ENCODE peak calls at places on chromosomes 2 and 18, in five cellular contexts. C is lower lobe of right lung, X is foreskin fibroblast, M is uterus, E is heart left ventricle. I is an unnamed sample.

GRCh38 chr2:109521233-109521632 is 92.5 kb downstream of the SEPTIN10 start:
- DNase-seq in C (no peak), X (no peak), M (no peak), E (no peak), I (no peak)

GRCh38 chr18:75210274-75211001 is at the start of gene TSHZ1:
- DNase-seq in C (no peak), X (peak), M (peak), E (peak), I (peak)

GRCh38 chr18:3603460-3604259 is 153.7 kb downstream of the TGIF1 start:
- DNase-seq in C (no peak), X (peak), M (no peak), E (no peak), I (peak)

GRCh38 chr18:9860682-9861081 is 25.1 kb upstream of the TXNDC2 start:
- DNase-seq in C (no peak), X (no peak), M (no peak), E (no peak), I (no peak)

GRCh38 chr2:30358822-30359221 is 88.2 kb upstream of the LCLAT1 start:
- DNase-seq in C (no peak), X (no peak), M (no peak), E (no peak), I (no peak)

GRCh38 chr2:25483584-25484266 is 142.0 kb upstream of the DNMT3A start:
- DNase-seq in C (no peak), X (peak), M (no peak), E (no peak), I (no peak)

GRCh38 chr2:239516954-239517305 is 116.1 kb upstream of the HDAC4 start:
- DNase-seq in C (peak), X (no peak), M (no peak), E (no peak), I (no peak)

GRCh38 chr2:214543386-214543955 is 132.6 kb downstream of the VWC2L start:
- DNase-seq in C (no peak), X (no peak), M (no peak), E (no peak), I (no peak)

GRCh38 chr18:58336605-58337004 is 292.3 kb downstream of the ALPK2 start:
- DNase-seq in C (no peak), X (no peak), M (no peak), E (no peak), I (no peak)

GRCh38 chr18:46298511-46298910 is 194.3 kb downstream of the HAUS1 start:
- DNase-seq in C (no peak), X (no peak), M (no peak), E (no peak), I (no peak)

GRCh38 chr2:186195726-186196125 is 290.3 kb upstream of the ZC3H15 start:
- DNase-seq in C (no peak), X (no peak), M (no peak), E (no peak), I (no peak)

GRCh38 chr2:190815223-190815622 is 65.4 kb upstream of the GLS start:
- DNase-seq in C (no peak), X (no peak), M (no peak), E (no peak), I (no peak)

GRCh38 chr18:58456625-58457024 is 172.3 kb downstream of the ALPK2 start:
- DNase-seq in C (no peak), X (no peak), M (no peak), E (no peak), I (no peak)

GRCh38 chr2:134667541-134667940 is 51.3 kb downstream of the TMEM163 start:
- DNase-seq in C (no peak), X (no peak), M (no peak), E (no peak), I (no peak)

GRCh38 chr18:79624356-79624961 is 55.1 kb upstream of the CTDP1 start:
- DNase-seq in C (no peak), X (no peak), M (no peak), E (peak), I (peak)

GRCh38 chr2:64668542-64668941 is 14.8 kb upstream of the SERTAD2 start:
- DNase-seq in C (no peak), X (no peak), M (no peak), E (no peak), I (no peak)

GRCh38 chr18:8705941-8706544 is 687 bp downstream of the MTCL1 start:
- DNase-seq in C (no peak), X (no peak), M (peak), E (no peak), I (peak)

GRCh38 chr2:172539767-172540166 is 16.1 kb upstream of the PDK1 start:
- DNase-seq in C (no peak), X (no peak), M (no peak), E (no peak), I (no peak)

GRCh38 chr2:219997341-219997851 is 370.0 kb downstream of the SLC4A3 start:
- DNase-seq in C (no peak), X (no peak), M (peak), E (no peak), I (no peak)

GRCh38 chr2:216863029-216863428 is 3.2 kb upstream of the TNP1 start:
- DNase-seq in C (no peak), X (no peak), M (no peak), E (no peak), I (no peak)

GRCh38 chr2:223026357-223027110 is 25.5 kb upstream of the KCNE4 start:
- DNase-seq in C (no peak), X (no peak), M (no peak), E (no peak), I (no peak)

GRCh38 chr2:44083054-44083453 is 85.6 kb upstream of the PPM1B start:
- DNase-seq in C (no peak), X (no peak), M (no peak), E (no peak), I (no peak)

GRCh38 chr18:49562481-49563129 is 748 bp downstream of the LIPG start:
- DNase-seq in C (no peak), X (no peak), M (no peak), E (no peak), I (no peak)

GRCh38 chr2:54704688-54705605 is 18.5 kb upstream of the EML6 start:
- DNase-seq in C (no peak), X (no peak), M (no peak), E (no peak), I (no peak)

GRCh38 chr2:119219873-119220272 is 3.8 kb upstream of the STEAP3 start:
- DNase-seq in C (no peak), X (no peak), M (no peak), E (no peak), I (no peak)

GRCh38 chr2:65265090-65266045 is 37.7 kb downstream of the ACTR2 start:
- DNase-seq in C (no peak), X (peak), M (no peak), E (no peak), I (no peak)

GRCh38 chr2:49360051-49360767 is 205.9 kb upstream of the FSHR start:
- DNase-seq in C (no peak), X (no peak), M (no peak), E (no peak), I (no peak)

GRCh38 chr2:1782514-1782913 is 38.2 kb upstream of the PXDN start:
- DNase-seq in C (no peak), X (no peak), M (no peak), E (no peak), I (no peak)

GRCh38 chr18:57154389-57154788 is 7.5 kb downstream of the BOD1L2 start:
- DNase-seq in C (no peak), X (no peak), M (no peak), E (no peak), I (no peak)

GRCh38 chr2:138531913-138532312 is 30.3 kb downstream of the SPOPL start:
- DNase-seq in C (no peak), X (no peak), M (no peak), E (no peak), I (no peak)

GRCh38 chr2:184971669-184972068 is 373.3 kb downstream of the ZNF804A start:
- DNase-seq in C (no peak), X (no peak), M (no peak), E (no peak), I (no peak)

GRCh38 chr18:62452280-62452824 is 70.5 kb upstream of the ZCCHC2 start:
- DNase-seq in C (no peak), X (peak), M (no peak), E (no peak), I (no peak)

GRCh38 chr2:71282493-71282892 is 49.1 kb upstream of the ZNF638 start:
- DNase-seq in C (no peak), X (no peak), M (no peak), E (no peak), I (no peak)

DNA sequence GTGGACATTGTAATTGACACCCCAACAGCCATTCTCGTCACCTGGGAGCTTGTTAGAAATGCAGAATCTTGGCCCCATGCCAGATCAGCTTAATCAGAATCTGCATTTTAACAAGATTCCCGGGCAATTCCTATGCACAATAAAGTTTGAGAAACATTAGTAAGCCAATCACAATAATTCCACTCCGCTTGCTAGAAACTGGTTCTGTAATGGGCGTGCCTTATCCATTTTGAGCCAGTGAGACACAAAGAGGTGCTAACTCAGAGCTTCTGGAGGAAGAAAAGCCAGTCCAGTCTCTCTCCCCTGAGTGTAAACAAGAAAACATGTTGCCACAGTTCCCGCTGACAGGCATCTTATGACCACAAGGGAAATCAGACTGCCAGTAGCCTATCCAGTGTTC is 3.0 kb upstream of the PUM2 start:
- DNase-seq in C (no peak), X (no peak), M (no peak), E (no peak), I (no peak)
- TF ChIP-seq CTCF in C (no peak), X (no peak), M (no peak), E (no peak), I (no peak)

GRCh38 chr2:144518744-144519596 is 949 bp downstream of the ZEB2 start:
- DNase-seq in C (no peak), X (no peak), M (no peak), E (no peak), I (no peak)

GRCh38 chr2:144519597-144519933 is 354 bp downstream of the ZEB2 start:
- DNase-seq in C (no peak), X (no peak), M (no peak), E (no peak), I (no peak)

GRCh38 chr2:144521702-144522101 is 1.8 kb upstream of the ZEB2 start:
- DNase-seq in C (no peak), X (no peak), M (no peak), E (no peak), I (no peak)

GRCh38 chr2:144519934-144520717 is at the start of gene ZEB2:
- DNase-seq in C (peak), X (peak), M (peak), E (peak), I (peak)

GRCh38 chr2:144520718-144521487 is 984 bp upstream of the ZEB2 start:
- DNase-seq in C (no peak), X (peak), M (no peak), E (no peak), I (no peak)
- H3K4me3 ChIP-seq in C (peak), X (peak), M (no peak), E (peak), I (peak)

GRCh38 chr2:189751080-189751658 is 11.4 kb downstream of the OSGEPL1 start:
- DNase-seq in C (no peak), X (peak), M (no peak), E (no peak), I (no peak)
- TF ChIP-seq CTCF in C (peak), X (peak), M (peak), E (peak), I (peak)

DNA sequence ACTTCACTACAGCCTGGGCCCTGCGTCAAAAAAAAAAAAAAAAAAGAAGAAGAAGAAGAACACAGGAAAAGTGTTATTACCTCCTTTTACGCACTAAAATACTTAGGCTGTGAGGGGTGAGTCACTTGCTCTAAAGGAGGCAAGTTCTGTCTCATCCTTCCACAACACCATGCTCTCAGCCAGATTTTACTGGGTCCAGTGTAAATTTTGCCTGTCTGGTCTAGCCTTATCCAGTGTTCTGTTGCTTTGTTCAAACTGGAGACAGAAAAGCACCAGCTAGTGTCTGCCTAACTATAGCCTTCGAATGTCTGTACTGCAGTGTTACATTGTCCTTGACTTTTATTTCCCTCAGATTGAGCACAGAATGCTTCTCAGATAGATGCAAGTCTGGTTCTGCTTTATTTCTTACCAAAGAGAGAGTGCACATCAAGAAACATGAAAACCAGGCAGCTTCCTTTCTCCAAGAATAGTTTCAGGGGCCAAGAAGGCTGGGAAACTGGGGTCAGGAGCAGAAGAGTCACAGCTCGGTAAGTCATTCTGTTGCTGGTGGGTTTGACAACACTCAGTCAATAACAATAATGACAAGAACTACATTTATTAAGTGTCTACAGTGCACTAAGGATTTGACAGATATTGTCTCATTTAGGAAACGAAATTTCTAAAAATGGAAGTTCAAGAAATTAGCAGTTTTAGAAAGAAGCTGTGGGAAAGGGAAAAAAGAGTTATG is 3.1 kb upstream of the MSGN1 start:
- DNase-seq in C (no peak), X (peak), M (no peak), E (no peak), I (no peak)
- H3K4me3 ChIP-seq in C (no peak), X (no peak), M (no peak), E (no peak), I (no peak)

GRCh38 chr2:192029089-192029488 is 165.6 kb downstream of the TMEFF2 start:
- DNase-seq in C (no peak), X (no peak), M (no peak), E (no peak), I (no peak)
- TF ChIP-seq CTCF in C (no peak), X (peak), M (no peak), E (peak), I (no peak)

DNA sequence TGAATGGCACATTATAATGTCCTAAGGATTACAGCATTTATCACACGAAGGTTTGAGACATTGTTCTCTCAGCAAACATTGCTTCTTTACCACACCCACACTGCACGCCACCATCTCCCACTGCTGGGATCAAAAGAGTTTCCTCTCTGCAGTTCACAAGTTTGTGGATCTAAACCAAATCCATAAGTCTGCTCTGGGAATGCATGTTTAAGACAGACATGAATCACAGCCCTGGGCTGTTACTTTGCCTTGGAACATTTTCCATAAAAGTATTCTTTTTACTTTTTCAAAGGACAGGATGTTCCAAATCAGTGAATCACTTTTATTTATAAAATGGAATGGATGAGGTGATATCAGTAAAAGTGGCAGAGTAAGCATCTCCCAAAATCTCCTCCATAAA is 36.1 kb downstream of the STPG4 start:
- DNase-seq in C (no peak), X (peak), M (no peak), E (no peak), I (no peak)
- H3K4me3 ChIP-seq in C (no peak), X (no peak), M (no peak), E (no peak), I (no peak)

DNA sequence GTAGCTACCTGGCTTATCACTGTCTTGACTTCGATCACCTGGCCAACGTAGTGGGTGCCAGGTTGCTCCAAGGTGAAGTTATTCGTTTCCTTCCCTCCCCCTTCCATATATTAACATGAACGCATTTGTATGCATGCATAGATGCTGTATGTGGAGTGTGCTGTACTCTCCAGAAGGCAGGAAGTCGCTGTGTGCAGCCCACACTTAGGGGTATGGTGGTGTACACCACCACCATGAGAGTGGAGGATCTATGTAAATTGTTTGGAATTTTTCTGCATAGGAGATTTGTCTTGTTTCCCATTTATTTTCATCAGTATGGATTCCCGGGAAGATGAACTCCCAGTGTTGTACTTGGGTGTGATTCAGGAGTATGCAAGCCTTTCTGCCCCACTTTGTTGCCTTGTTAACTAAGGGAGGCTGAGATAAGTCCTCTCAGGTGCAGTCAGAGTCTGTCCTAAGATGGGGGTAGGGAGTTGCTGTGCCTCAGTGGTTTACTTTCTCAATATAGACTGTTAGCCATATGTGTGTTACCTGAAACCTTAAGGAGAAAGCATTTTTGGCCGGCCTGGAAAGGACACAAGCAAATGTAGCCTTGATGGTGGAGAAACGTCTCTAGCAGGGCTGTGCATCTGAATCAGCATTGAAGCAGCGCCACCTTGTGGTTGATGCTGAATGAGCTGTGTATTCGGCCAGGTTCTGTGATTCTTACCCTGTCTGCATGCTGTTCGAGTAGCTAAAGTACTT is 149.8 kb downstream of the TANC1 start:
- DNase-seq in C (peak), X (peak), M (peak), E (peak), I (peak)
- TF ChIP-seq CTCF in C (peak), X (peak), M (peak), E (peak), I (peak)

GRCh38 chr18:23138470-23138869 is 3.2 kb downstream of the CABLES1 start:
- DNase-seq in C (peak), X (no peak), M (peak), E (peak), I (no peak)

GRCh38 chr18:23136326-23137092 is 1.2 kb downstream of the CABLES1 start:
- DNase-seq in C (peak), X (no peak), M (peak), E (peak), I (no peak)

GRCh38 chr18:23135679-23136325 is 517 bp downstream of the CABLES1 start:
- DNase-seq in C (peak), X (peak), M (peak), E (no peak), I (no peak)

GRCh38 chr18:23137093-23137640 is 1.9 kb downstream of the CABLES1 start:
- DNase-seq in C (no peak), X (no peak), M (no peak), E (no peak), I (no peak)

DNA sequence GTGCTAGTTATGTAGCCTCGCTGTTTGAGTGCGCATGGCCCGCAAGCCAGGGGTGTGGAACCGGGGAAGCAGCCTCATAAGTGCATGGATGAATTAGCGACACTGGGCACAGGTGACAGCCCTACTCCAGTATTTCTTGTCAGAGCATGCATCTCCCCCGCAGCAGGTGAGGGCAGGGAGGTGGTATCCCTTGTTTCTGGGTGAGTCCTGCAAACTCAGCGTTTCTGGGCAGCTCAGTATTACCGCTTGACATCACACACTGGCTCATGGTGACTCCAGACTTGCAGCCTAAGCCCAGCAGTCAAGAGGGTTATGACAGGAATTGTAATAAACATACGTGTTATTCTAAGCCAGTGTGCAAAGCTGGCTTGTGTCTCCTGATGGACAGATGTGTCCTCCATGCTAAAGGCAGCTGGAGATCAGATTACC is 2.5 kb downstream of the CABLES1 start:
- DNase-seq in C (no peak), X (no peak), M (no peak), E (no peak), I (no peak)
- H3K4me3 ChIP-seq in C (peak), X (no peak), M (no peak), E (peak), I (peak)

I was measured in sigmoid colon.